ENCODE peak calls at places on chromosome 14, in seven cellular contexts. S, M, F, T, Y, O and X are unnamed samples.

GRCh38 chr14:22554706-22555572 is 34.1 kb downstream of the DAD1 start:
- DNase-seq in O (no peak), T (no peak), S (no peak), M (no peak), Y (no peak), F (no peak), X (no peak)

GRCh38 chr14:34931206-34931605 is 51.6 kb upstream of the SRP54 start:
- DNase-seq in M (no peak), Y (no peak), O (no peak), S (no peak), T (no peak), F (peak), X (no peak)

GRCh38 chr14:79552778-79553177 is 658.5 kb downstream of the DIO2 start:
- DNase-seq in M (no peak), Y (no peak), S (no peak), T (peak), O (no peak), F (no peak), X (no peak)

GRCh38 chr14:76924363-76925151 is 98.3 kb downstream of the LRRC74A start:
- DNase-seq in T (peak), Y (peak), O (no peak), S (peak), M (peak), F (no peak), X (peak)

GRCh38 chr14:81147140-81147897 is 73.4 kb downstream of the GTF2A1 start:
- DNase-seq in F (no peak), T (no peak), O (no peak), Y (no peak), M (no peak), S (no peak), X (no peak)

GRCh38 chr14:60724080-60724618 is at the start of gene SIX4:
- DNase-seq in M (peak), F (peak), T (peak), O (peak), S (peak), Y (peak), X (peak)

GRCh38 chr14:33985242-33985641 is 34.4 kb upstream of the EGLN3 start:
- DNase-seq in S (no peak), F (no peak), Y (no peak), M (no peak), T (peak), O (no peak), X (no peak)

GRCh38 chr14:89185919-89186849 is 230.8 kb downstream of the FOXN3 start:
- DNase-seq in M (no peak), F (peak), Y (peak), S (no peak), T (no peak), O (peak), X (no peak)

GRCh38 chr14:23669441-23669840 is 33.3 kb downstream of the DHRS2 start:
- DNase-seq in Y (no peak), T (no peak), S (no peak), F (no peak), O (no peak), M (no peak), X (no peak)

GRCh38 chr14:26199599-26200370 is 398.0 kb downstream of the NOVA1 start:
- DNase-seq in T (peak), S (no peak), F (no peak), O (no peak), M (no peak), Y (peak), X (peak)

GRCh38 chr14:43795600-43796228 is 711.4 kb downstream of the FSCB start:
- DNase-seq in M (no peak), S (no peak), F (peak), O (no peak), Y (peak), T (peak), X (no peak)

GRCh38 chr14:101200008-101200649 is 296.6 kb upstream of the RTL1 start:
- DNase-seq in M (peak), S (peak), F (no peak), Y (no peak), O (no peak), T (no peak), X (no peak)

GRCh38 chr14:52369305-52369781 is 55.2 kb downstream of the PTGER2 start:
- DNase-seq in Y (no peak), T (no peak), M (no peak), F (peak), O (no peak), S (no peak), X (no peak)

GRCh38 chr14:101126376-101127130 is 223.0 kb upstream of the RTL1 start:
- DNase-seq in Y (no peak), F (no peak), T (no peak), O (no peak), M (no peak), S (no peak), X (no peak)

GRCh38 chr14:100654025-100654813 is 67.0 kb upstream of the BEGAIN start:
- DNase-seq in T (no peak), Y (no peak), O (no peak), F (no peak), S (no peak), M (no peak), X (no peak)

GRCh38 chr14:75522224-75522764 is at the start of gene BATF:
- DNase-seq in O (peak), F (no peak), T (no peak), Y (no peak), S (no peak), M (no peak), X (no peak)

GRCh38 chr14:59482471-59483331 is 1.5 kb downstream of the L3HYPDH start:
- DNase-seq in F (peak), T (peak), Y (peak), M (no peak), O (peak), S (no peak), X (no peak)

GRCh38 chr14:22994762-22995275 is 12.5 kb upstream of the AJUBA start:
- DNase-seq in T (peak), S (no peak), F (peak), Y (peak), O (peak), M (peak), X (no peak)

GRCh38 chr14:36465178-36465577 is 54.9 kb downstream of the NKX2-1 start:
- DNase-seq in Y (no peak), S (no peak), T (no peak), O (no peak), F (no peak), M (no peak), X (no peak)

GRCh38 chr14:105503918-105504692 is 13.1 kb downstream of the TEDC1 start:
- DNase-seq in M (no peak), F (no peak), O (no peak), Y (no peak), T (no peak), S (no peak), X (no peak)

GRCh38 chr14:87864356-87865230 is 128.4 kb downstream of the GALC start:
- DNase-seq in F (no peak), M (no peak), S (no peak), O (no peak), T (peak), Y (no peak), X (no peak)

GRCh38 chr14:104680806-104681688 is 8.4 kb upstream of the INF2 start:
- DNase-seq in O (peak), Y (peak), M (no peak), S (no peak), F (peak), T (peak), X (no peak)

GRCh38 chr14:69561893-69562292 is 12.8 kb downstream of the CCDC177 start:
- DNase-seq in T (peak), M (no peak), O (no peak), F (no peak), S (no peak), Y (no peak), X (no peak)
- H4K8ac ChIP-seq in T (no peak), M (no peak), O (no peak), F (no peak), S (no peak), Y (no peak), X (no peak)

DNA sequence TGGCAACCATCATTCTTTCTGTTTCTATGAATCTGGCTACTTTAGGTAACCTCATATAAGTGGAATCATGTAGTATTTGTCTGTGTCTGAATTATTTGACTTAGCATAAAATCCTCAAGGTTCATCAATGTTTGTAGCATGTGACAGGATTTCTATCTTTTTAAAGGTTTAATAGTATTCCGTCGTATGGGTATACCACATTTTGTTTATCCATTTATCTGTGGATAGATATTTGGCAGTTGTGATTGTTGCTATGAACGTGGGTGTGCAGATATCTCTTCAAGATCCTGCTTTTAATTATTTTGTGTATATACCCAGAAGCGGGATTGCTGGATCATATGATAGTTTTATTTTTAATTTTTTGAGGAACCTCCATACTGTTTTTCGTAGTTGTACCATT is 421.7 kb downstream of the PCNX1 start:
- DNase-seq in F (no peak), M (no peak), Y (no peak), O (no peak), S (no peak), T (no peak), X (no peak)
- H4K8ac ChIP-seq in F (no peak), M (no peak), Y (no peak), O (no peak), S (no peak), T (no peak), X (no peak)

GRCh38 chr14:28745176-28745575 is 21.4 kb upstream of the FOXG1 start:
- DNase-seq in S (no peak), M (no peak), F (no peak), O (no peak), Y (no peak), T (no peak), X (no peak)
- H4K8ac ChIP-seq in S (no peak), M (no peak), F (no peak), O (no peak), Y (no peak), T (no peak), X (no peak)

GRCh38 chr14:24804813-24805212 is 170.8 kb upstream of the GZMB start:
- DNase-seq in F (no peak), S (no peak), O (peak), Y (no peak), T (no peak), M (no peak), X (no peak)
- H4K8ac ChIP-seq in F (no peak), S (no peak), O (no peak), Y (no peak), T (no peak), M (no peak), X (no peak)

GRCh38 chr14:102346645-102347044 is 16.0 kb downstream of the CINP start:
- DNase-seq in F (no peak), O (no peak), S (no peak), M (no peak), T (no peak), Y (no peak), X (no peak)
- H4K8ac ChIP-seq in F (no peak), O (no peak), S (no peak), M (no peak), T (no peak), Y (no peak), X (no peak)

DNA sequence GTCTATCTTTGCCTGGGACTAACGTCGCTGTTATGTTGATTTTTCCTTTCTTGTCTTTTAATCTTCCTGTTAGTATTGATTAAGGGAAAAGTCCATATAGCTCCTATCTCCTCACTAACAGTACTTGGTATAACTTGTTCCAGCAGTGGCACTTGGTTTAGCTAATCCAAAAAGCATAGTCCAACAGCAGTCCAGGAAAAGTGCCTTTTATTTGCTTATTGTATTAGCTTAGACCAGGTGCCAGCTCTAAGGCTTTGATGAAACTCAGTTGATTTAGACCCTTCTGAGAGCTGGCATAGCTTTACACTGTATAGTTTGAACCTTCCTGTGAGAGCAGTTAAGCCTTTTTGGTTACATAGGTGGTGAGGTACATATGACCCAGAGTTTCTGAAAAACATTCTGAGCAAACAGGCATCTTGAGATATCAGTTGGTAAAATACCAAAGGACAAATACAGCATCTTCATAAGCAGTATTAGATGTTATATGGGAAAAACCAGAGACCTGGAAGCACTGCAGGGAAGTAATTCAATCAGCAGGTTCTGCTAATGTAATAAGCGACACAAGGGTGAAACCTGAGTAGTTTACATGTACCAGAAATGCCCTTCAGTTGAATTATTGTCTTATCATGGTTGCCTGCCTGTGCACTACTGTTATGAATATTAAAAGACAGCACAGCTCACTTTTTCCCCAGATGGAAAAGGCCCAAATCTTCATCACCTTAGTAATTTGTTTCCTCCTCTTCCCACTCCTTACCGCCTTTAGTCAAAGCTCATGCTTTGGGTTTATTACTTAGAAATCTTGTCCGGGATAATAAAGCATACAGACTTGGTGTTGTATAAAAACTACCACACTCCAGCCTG is 13.0 kb downstream of the PELI2 start:
- DNase-seq in T (no peak), M (no peak), Y (no peak), S (no peak), F (no peak), O (no peak), X (no peak)
- H4K8ac ChIP-seq in T (no peak), M (no peak), Y (no peak), S (no peak), F (no peak), O (no peak), X (no peak)

GRCh38 chr14:69423279-69423678 is 24.8 kb downstream of the SLC39A9 start:
- DNase-seq in Y (no peak), S (no peak), O (no peak), F (peak), T (no peak), M (no peak), X (no peak)

GRCh38 chr14:69428289-69428998 is 30.0 kb downstream of the SLC39A9 start:
- DNase-seq in F (no peak), T (no peak), S (no peak), O (no peak), M (no peak), Y (no peak), X (no peak)

GRCh38 chr14:69427596-69427995 is 29.1 kb downstream of the SLC39A9 start:
- DNase-seq in O (peak), F (no peak), T (no peak), Y (no peak), S (no peak), M (no peak), X (no peak)

GRCh38 chr14:69429643-69430042 is 31.2 kb downstream of the SLC39A9 start:
- DNase-seq in F (no peak), Y (no peak), O (no peak), S (no peak), T (no peak), M (no peak), X (no peak)

DNA sequence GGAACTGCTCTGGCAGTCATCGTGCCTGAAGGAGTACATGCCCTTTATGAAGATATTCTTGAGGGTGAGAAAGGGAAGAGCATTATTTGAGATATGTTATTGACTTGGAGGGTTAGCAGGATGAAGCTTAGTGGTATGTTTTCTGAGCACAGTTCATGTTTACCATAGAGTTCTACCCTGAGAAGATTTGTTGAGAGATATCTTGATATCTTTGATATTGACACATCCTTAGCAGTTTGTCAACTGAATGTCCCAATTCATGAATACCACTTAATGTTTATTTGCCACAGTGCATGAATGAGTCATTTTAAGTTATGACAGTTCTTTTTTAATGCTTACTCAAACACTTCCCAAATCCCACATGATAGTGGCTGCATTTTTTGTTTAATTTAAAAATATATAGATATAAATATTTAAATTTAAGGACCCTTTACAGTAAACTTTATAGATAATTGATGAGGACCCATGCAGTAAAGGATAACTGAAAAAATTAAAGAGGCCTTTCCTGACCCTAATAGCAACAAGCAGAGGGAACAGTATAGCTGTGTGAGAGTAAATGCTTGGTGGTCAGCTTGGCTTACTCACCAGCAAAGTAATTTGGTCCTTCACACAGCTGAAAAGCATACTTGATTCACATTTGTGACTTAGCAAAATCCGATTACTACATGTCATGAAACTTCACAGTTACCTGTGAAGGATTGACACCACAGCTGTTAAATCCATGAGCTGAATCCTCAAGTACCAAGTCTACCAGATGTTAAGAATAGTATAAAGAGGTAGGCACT is 25.8 kb downstream of the SLC39A9 start:
- DNase-seq in Y (peak), M (no peak), S (no peak), O (no peak), T (no peak), F (peak), X (no peak)
- H4K8ac ChIP-seq in Y (no peak), M (no peak), S (no peak), O (no peak), T (no peak), F (no peak), X (no peak)